ENCODE peak calls at places on chromosome 7, in five cellular contexts. U, K, P, L and Z are unnamed samples.

GRCh38 chr7:30727061-30727945 is 24.6 kb upstream of the INMT start:
- DNase-seq in U (peak), K (no peak), P (no peak), L (no peak), Z (no peak)

GRCh38 chr7:20454202-20454601 is 123.5 kb downstream of the ITGB8 start:
- DNase-seq in U (no peak), K (no peak), P (no peak), L (no peak), Z (no peak)

GRCh38 chr7:17722798-17723197 is 217.5 kb downstream of the SNX13 start:
- DNase-seq in U (no peak), K (no peak), P (no peak), L (no peak), Z (no peak)

GRCh38 chr7:64907641-64908326 is 4.7 kb downstream of the ZNF273 start:
- DNase-seq in U (no peak), K (no peak), P (no peak), L (no peak), Z (no peak)

GRCh38 chr7:113062499-113062898 is 24.1 kb downstream of the GPR85 start:
- DNase-seq in U (no peak), K (no peak), P (no peak), L (no peak), Z (no peak)

GRCh38 chr7:33091111-33091531 is 18.1 kb downstream of the RP9 start:
- DNase-seq in U (no peak), K (no peak), P (no peak), L (no peak), Z (no peak)

GRCh38 chr7:130022115-130022514 is 29.1 kb downstream of the ZC3HC1 start:
- DNase-seq in U (no peak), K (no peak), P (no peak), L (no peak), Z (no peak)

GRCh38 chr7:139602143-139602722 is 78.7 kb downstream of the CLEC2L start:
- DNase-seq in U (no peak), K (no peak), P (no peak), L (no peak), Z (no peak)

GRCh38 chr7:116224492-116225098 is 14.3 kb downstream of the TES start:
- DNase-seq in U (no peak), K (no peak), P (no peak), L (no peak), Z (no peak)

GRCh38 chr7:136637826-136638225 is 230.6 kb upstream of the CHRM2 start:
- DNase-seq in U (no peak), K (no peak), P (no peak), L (no peak), Z (no peak)

GRCh38 chr7:151736403-151736909 is 140.5 kb downstream of the PRKAG2 start:
- DNase-seq in U (no peak), K (peak), P (peak), L (peak), Z (peak)

GRCh38 chr7:22591271-22591670 is 91.3 kb upstream of the STEAP1B start:
- DNase-seq in U (no peak), K (no peak), P (no peak), L (no peak), Z (no peak)

GRCh38 chr7:30929686-30930085 is 18.0 kb downstream of the AQP1 start:
- DNase-seq in U (no peak), K (no peak), P (no peak), L (no peak), Z (peak)

GRCh38 chr7:149414171-149414570 is 46.7 kb downstream of the ZNF777 start:
- DNase-seq in U (no peak), K (no peak), P (no peak), L (no peak), Z (no peak)

GRCh38 chr7:130489140-130489967 is 2.5 kb upstream of the MEST start:
- DNase-seq in U (no peak), K (no peak), P (no peak), L (no peak), Z (no peak)

GRCh38 chr7:155449880-155450557 is 7.9 kb upstream of the EN2 start:
- DNase-seq in U (no peak), K (no peak), P (no peak), L (no peak), Z (no peak)

GRCh38 chr7:92669616-92670153 is 79.5 kb upstream of the FAM133B start:
- DNase-seq in U (no peak), K (no peak), P (peak), L (no peak), Z (no peak)

GRCh38 chr7:48427671-48428070 is 256.4 kb downstream of the ABCA13 start:
- DNase-seq in U (no peak), K (no peak), P (no peak), L (no peak), Z (no peak)

GRCh38 chr7:15330943-15331342 is 230.9 kb downstream of the AGMO start:
- DNase-seq in U (no peak), K (no peak), P (no peak), L (no peak), Z (no peak)

GRCh38 chr7:91194841-91195240 is 69.4 kb upstream of the FZD1 start:
- DNase-seq in U (no peak), K (no peak), P (no peak), L (no peak), Z (no peak)

GRCh38 chr7:4774804-4775280 is 581 bp upstream of the AP5Z1 start:
- DNase-seq in U (no peak), K (peak), P (peak), L (no peak), Z (no peak)

GRCh38 chr7:76196786-76197185 is 4.9 kb upstream of the SRRM3 start:
- DNase-seq in U (no peak), K (no peak), P (no peak), L (no peak), Z (no peak)

GRCh38 chr7:117993377-117994003 is 120.2 kb upstream of the CTTNBP2 start:
- DNase-seq in U (no peak), K (no peak), P (no peak), L (no peak), Z (no peak)
- TF ChIP-seq CTCF in U (no peak), K (peak), P (no peak), L (no peak), Z (peak)

GRCh38 chr7:66013938-66014337 is 31.9 kb upstream of the GUSB start:
- DNase-seq in U (no peak), K (no peak), P (peak), L (no peak), Z (peak)
- TF ChIP-seq CTCF in U (no peak), K (no peak), P (no peak), L (no peak), Z (no peak)

GRCh38 chr7:120402368-120402767 is 129.4 kb downstream of the KCND2 start:
- DNase-seq in U (no peak), K (no peak), P (no peak), L (no peak), Z (no peak)
- TF ChIP-seq CTCF in U (no peak), K (no peak), P (no peak), L (no peak), Z (no peak)

DNA sequence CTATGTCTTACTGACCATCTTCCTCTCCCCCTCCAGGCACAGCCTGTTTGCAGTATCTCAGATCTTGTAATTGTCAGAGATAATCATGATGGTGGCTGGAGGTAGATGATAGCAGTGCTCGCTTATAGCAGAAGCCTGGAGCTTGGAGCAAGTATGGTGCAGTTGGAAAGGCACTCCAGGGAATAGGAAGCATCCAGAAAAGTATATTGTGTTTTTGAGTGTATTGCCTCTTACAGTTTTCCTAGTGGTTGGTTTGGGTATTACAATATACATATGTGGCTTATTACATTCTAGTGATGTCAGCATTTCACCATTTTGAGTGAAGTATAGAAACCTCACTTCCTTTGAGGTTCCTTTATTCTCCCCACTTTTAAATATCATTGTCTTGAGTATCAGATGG is 101.5 kb downstream of the STK31 start:
- DNase-seq in U (no peak), K (no peak), P (no peak), L (no peak), Z (no peak)
- TF ChIP-seq CTCF in U (peak), K (peak), P (no peak), L (peak), Z (no peak)

GRCh38 chr7:12685550-12685949 is 1.9 kb upstream of the ARL4A start:
- DNase-seq in U (no peak), K (peak), P (no peak), L (peak), Z (peak)
- TF ChIP-seq CTCF in U (peak), K (peak), P (no peak), L (peak), Z (peak)

GRCh38 chr7:36784991-36785940 is 61.0 kb upstream of the AOAH start:
- DNase-seq in U (peak), K (no peak), P (peak), L (no peak), Z (peak)
- TF ChIP-seq CTCF in U (no peak), K (no peak), P (no peak), L (no peak), Z (no peak)

GRCh38 chr7:128783143-128783799 is 7.7 kb upstream of the OPN1SW start:
- DNase-seq in U (no peak), K (no peak), P (peak), L (peak), Z (peak)
- TF ChIP-seq CTCF in U (no peak), K (no peak), P (no peak), L (no peak), Z (no peak)

GRCh38 chr7:6718124-6718523 is 11.4 kb upstream of the ZNF12 start:
- DNase-seq in U (no peak), K (no peak), P (no peak), L (no peak), Z (no peak)
- TF ChIP-seq CTCF in U (no peak), K (no peak), P (no peak), L (no peak), Z (no peak)

GRCh38 chr7:82600601-82601000 is 157.0 kb upstream of the CACNA2D1 start:
- DNase-seq in U (no peak), K (no peak), P (no peak), L (no peak), Z (no peak)
- TF ChIP-seq CTCF in U (no peak), K (no peak), P (no peak), L (no peak), Z (no peak)

DNA sequence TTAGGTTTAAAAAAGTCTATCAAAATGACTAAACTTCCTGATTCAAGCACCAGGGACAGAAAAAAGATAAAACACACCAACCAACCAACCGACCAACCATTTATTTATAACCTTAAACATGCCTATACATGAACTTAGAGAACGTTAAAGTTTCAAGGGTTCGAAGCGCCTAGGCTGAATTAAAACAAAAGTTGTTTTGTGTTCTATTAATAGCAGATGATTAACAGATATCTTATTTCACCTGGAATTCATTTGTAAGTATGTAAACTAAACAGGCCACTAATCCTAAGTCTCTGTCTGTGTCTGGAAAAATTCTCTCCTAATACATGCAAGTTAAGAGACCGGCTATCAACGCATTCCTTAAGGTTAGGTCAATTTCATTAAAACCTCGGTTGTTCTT is 1.4 kb downstream of the BAIAP2L1 start:
- DNase-seq in U (no peak), K (no peak), P (no peak), L (no peak), Z (no peak)
- TF ChIP-seq CTCF in U (no peak), K (no peak), P (no peak), L (no peak), Z (no peak)